ENCODE peak calls at places on chromosomes 13 and 19, in four cellular contexts. E, M, Z and X are unnamed samples.

GRCh38 chr19:6047256-6047655 is 63.0 kb downstream of the RFX2 start:
- DNase-seq in E (no peak), M (peak), Z (no peak), X (no peak)

GRCh38 chr13:52084971-52085370 is 43.9 kb downstream of the NEK5 start:
- DNase-seq in E (no peak), M (no peak), Z (no peak), X (no peak)

GRCh38 chr13:23384111-23384510 is 49.4 kb downstream of the SACS start:
- DNase-seq in E (no peak), M (no peak), Z (no peak), X (peak)

GRCh38 chr13:64075543-64076271 is 2660.1 kb upstream of the PCDH20 start:
- DNase-seq in E (no peak), M (peak), Z (no peak), X (no peak)

GRCh38 chr19:18961767-18962423 is 20.9 kb upstream of the HOMER3 start:
- DNase-seq in E (no peak), M (no peak), Z (peak), X (no peak)

GRCh38 chr19:49113762-49114629 is at the start of gene LIN7B:
- DNase-seq in E (peak), M (peak), Z (peak), X (peak)

GRCh38 chr13:109737606-109738005 is 48.8 kb downstream of the IRS2 start:
- DNase-seq in E (peak), M (no peak), Z (no peak), X (peak)

GRCh38 chr19:32674153-32674958 is 624 bp downstream of the ANKRD27 start:
- DNase-seq in E (peak), M (no peak), Z (peak), X (no peak)

GRCh38 chr19:42153606-42154405 is 21.6 kb upstream of the POU2F2 start:
- DNase-seq in E (no peak), M (peak), Z (no peak), X (no peak)

GRCh38 chr13:46149272-46150133 is 32.5 kb downstream of the LCP1 start:
- DNase-seq in E (no peak), M (no peak), Z (no peak), X (no peak)

GRCh38 chr19:49470615-49470978 is 3.4 kb upstream of the FLT3LG start:
- DNase-seq in E (no peak), M (no peak), Z (no peak), X (no peak)

GRCh38 chr13:50082426-50083283 is 67.4 kb downstream of the KCNRG start:
- DNase-seq in E (peak), M (peak), Z (peak), X (peak)

GRCh38 chr13:44368599-44369368 is 4.8 kb upstream of the SERP2 start:
- DNase-seq in E (no peak), M (no peak), Z (no peak), X (no peak)

GRCh38 chr19:1050989-1051788 is 11.3 kb downstream of the ABCA7 start:
- DNase-seq in E (no peak), M (peak), Z (no peak), X (no peak)

GRCh38 chr13:104246955-104247354 is 1180.7 kb upstream of the SLC10A2 start:
- DNase-seq in E (no peak), M (no peak), Z (no peak), X (no peak)

GRCh38 chr13:49386664-49387063 is 57.2 kb downstream of the CAB39L start:
- DNase-seq in E (no peak), M (no peak), Z (no peak), X (no peak)

GRCh38 chr13:20473139-20473538 is 52.5 kb downstream of the CRYL1 start:
- DNase-seq in E (no peak), M (no peak), Z (no peak), X (no peak)

GRCh38 chr13:48199404-48199991 is 33.5 kb upstream of the ITM2B start:
- DNase-seq in E (no peak), M (no peak), Z (no peak), X (no peak)

GRCh38 chr13:28739376-28739775 is 20.6 kb upstream of the SLC46A3 start:
- DNase-seq in E (no peak), M (no peak), Z (no peak), X (no peak)

GRCh38 chr19:5586300-5587070 is 18.7 kb upstream of the TINCR start:
- DNase-seq in E (peak), M (no peak), Z (no peak), X (no peak)

GRCh38 chr13:95906999-95907398 is 146.2 kb downstream of the UGGT2 start:
- DNase-seq in E (no peak), M (peak), Z (no peak), X (no peak)

GRCh38 chr13:20461481-20461859 is 64.2 kb downstream of the CRYL1 start:
- DNase-seq in E (peak), M (no peak), Z (no peak), X (peak)

GRCh38 chr13:112814905-112815585 is 125.2 kb downstream of the ATP11A start:
- DNase-seq in E (no peak), M (no peak), Z (no peak), X (peak)

GRCh38 chr19:56547535-56547934 is 8.8 kb downstream of the ZFP28 start:
- DNase-seq in E (no peak), M (no peak), Z (no peak), X (no peak)
- TF ChIP-seq CTCF in E (peak), M (no peak), Z (no peak), X (peak)

DNA sequence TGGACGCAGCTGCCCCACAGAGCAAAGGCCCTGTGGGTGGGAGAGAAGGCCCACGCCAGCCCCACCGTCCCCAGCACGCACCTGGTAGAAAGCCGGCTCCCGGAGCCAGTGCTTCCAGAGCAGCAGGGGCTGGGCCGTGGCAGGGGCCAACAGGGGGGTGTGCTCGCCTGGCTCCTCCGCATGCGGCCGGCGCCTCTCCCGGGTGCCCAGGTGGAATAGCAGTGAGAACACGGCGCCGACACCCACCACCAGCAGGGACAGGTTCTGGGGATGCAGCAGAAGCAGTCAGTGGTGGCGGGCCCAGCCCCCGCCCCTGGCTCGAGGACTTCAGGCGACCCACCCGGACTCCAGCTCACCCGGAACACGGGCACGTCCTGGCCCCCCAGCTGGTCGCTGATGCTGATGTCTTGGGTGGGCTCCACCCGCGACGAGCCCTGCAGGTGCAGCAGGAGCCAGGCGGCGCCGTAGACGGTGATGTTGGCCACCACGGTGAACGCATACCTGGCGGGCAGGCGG is 8.9 kb downstream of the TEKTIP1 start:
- DNase-seq in E (no peak), M (peak), Z (no peak), X (no peak)
- TF ChIP-seq CTCF in E (no peak), M (no peak), Z (no peak), X (peak)

DNA sequence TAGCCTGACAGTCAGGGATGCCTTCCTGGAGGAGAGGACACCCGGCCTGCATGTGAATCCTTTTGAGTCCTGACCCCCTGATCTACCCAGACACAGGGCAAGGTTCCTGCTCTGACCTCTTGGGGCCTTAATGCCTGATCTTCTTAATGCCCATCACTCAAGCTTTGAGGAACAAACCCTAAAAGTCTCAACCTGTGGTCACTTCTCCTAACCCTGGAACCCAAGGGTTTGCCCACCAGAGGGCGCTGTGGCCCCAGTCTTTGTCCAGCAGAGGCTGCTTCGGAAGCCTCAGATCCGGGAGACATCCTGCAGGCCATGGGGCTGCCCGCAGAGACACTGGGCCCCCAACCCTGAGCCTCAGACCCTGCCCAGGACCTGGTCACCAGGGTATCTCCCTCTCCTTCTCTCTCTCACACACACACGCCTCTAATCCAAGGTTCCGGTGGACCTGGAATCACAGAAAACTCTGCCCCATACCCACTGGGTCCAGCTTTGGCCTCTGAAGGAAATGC is 9.8 kb upstream of the DPF1 start:
- DNase-seq in E (peak), M (no peak), Z (peak), X (peak)
- TF ChIP-seq CTCF in E (peak), M (peak), Z (peak), X (peak)

GRCh38 chr19:16514383-16515019 is 18.3 kb downstream of the C19orf44 start:
- DNase-seq in E (no peak), M (no peak), Z (no peak), X (no peak)
- TF ChIP-seq CTCF in E (no peak), M (no peak), Z (no peak), X (no peak)

GRCh38 chr13:106212436-106213010 is 322.9 kb downstream of the EFNB2 start:
- DNase-seq in E (no peak), M (no peak), Z (no peak), X (no peak)
- TF ChIP-seq CTCF in E (no peak), M (no peak), Z (no peak), X (no peak)

DNA sequence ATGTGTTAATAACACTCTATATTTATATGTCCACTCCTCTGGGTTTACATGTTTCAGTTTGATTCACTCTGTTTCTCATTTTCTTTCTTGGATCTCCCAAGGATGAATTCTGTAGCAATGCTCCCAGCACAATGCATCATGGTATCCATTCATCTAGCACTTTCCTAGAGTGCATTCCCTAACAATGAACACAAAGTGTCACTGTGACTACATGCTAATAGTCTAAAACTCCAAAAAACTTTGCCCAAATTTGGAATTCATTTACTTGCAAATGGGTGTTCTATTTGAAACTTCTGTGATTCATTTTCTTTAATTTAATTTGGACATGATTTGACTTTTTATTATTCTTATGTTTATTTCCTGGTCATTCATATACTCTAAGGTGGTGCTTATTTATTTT is 286.3 kb downstream of the POU4F1 start:
- DNase-seq in E (no peak), M (no peak), Z (no peak), X (no peak)
- TF ChIP-seq CTCF in E (peak), M (no peak), Z (peak), X (no peak)

GRCh38 chr19:12733369-12733896 is 1.1 kb downstream of the TRIR start:
- DNase-seq in E (peak), M (no peak), Z (no peak), X (peak)
- TF ChIP-seq CTCF in E (peak), M (no peak), Z (no peak), X (peak)

GRCh38 chr13:32378012-32378411 is 49.9 kb downstream of the N4BP2L1 start:
- DNase-seq in E (no peak), M (no peak), Z (no peak), X (no peak)
- TF ChIP-seq CTCF in E (no peak), M (no peak), Z (no peak), X (peak)

DNA sequence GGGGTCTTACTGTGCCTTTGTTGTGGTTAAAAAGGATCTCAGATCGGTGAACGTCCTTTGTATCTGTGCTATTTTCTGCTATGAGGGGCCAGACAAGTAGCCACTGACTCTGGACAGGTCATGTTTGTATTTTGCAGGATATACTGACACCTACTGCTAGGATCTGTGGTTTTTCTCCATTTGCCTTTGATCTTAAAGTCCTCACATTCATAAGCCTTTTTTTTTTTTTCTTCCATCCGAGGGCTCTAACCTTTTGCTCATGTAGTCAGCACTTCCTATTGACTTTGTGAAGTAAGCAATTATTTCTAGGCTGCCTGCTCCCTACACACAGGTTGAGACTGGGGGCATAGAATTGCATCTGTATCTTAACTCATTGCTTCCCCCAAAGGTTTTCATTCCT is 106.2 kb downstream of the SLITRK5 start:
- DNase-seq in E (no peak), M (no peak), Z (no peak), X (no peak)
- TF ChIP-seq CTCF in E (no peak), M (no peak), Z (no peak), X (no peak)

GRCh38 chr19:29963576-29963975 is 21.5 kb downstream of the URI1 start:
- DNase-seq in E (no peak), M (no peak), Z (no peak), X (no peak)

GRCh38 chr19:29967623-29968022 is 25.6 kb downstream of the URI1 start:
- DNase-seq in E (no peak), M (no peak), Z (no peak), X (no peak)

GRCh38 chr19:29964171-29964570 is 22.1 kb downstream of the URI1 start:
- DNase-seq in E (no peak), M (no peak), Z (no peak), X (no peak)

GRCh38 chr19:29965529-29965928 is 23.5 kb downstream of the URI1 start:
- DNase-seq in E (no peak), M (no peak), Z (no peak), X (peak)

DNA sequence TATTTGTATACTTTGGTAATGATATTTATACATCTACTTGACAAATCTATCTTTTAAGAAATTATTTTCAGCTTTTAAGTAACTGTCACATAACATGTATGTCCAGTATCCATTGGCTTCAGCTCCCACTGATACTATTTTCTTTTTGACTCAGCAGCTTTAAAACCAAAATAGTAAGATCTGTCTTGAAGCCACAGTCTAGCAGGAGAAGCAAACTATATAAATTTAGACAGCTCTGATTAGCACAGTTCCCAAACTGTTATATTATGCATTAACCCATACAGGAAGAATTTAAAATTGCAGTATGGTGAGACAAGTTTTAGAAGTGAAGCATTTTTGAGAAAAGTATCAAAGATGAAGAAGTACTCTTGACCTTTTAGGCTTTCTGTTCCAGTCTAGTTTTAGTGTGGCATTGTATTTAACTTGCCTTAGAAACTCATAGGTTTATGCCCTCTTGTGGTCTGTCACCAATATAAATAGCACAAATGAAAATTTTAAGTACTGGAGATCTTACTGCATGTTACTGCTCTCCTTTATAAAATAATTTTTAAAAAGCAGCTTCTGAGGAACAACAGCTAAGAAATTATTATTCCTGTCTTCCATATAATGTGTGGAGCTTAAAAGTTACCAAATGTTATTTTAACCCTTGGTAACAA is 24.7 kb downstream of the URI1 start:
- DNase-seq in E (no peak), M (no peak), Z (no peak), X (peak)
- TF ChIP-seq CTCF in E (peak), M (no peak), Z (no peak), X (peak)